ENCODE peak calls at places on chromosomes 1 and 21, in eight cellular contexts. One of them, this sample, is unnamed.
A peak's percentile ranks its signal among the peaks of the same experiment; 100 is the strongest.

GRCh38 chr1:205676597-205676996 is 3.7 kb downstream of the SLC45A3 start:
- DNase-seq in GM03348: no peak
- DNase-seq in NT2/D1: no peak
- DNase-seq in fibroblast of villous mesenchyme: no peak
- DNase-seq in stimulated activated CD8-positive, alpha-beta memory T cell treated with anti-CD3 and anti-CD28 coated beads, Interleukin-4, amount 100 ng/mL, for 4 hours: no peak
- DNase-seq in GM12891: no peak
- DNase-seq in astrocyte of the hippocampus: no peak
- DNase-seq in activated T-cell treated with anti-CD3 and anti-CD28 coated beads, Interleukin-2, amount 50 U/mL, for 1 hour: no peak
- DNase-seq in this sample: no peak

GRCh38 chr1:34984435-34985062 is 598 bp downstream of the TMEM35B start:
- DNase-seq in GM03348: peak; percentile 79
- DNase-seq in NT2/D1: no peak
- DNase-seq in fibroblast of villous mesenchyme: peak; percentile 46
- DNase-seq in stimulated activated CD8-positive, alpha-beta memory T cell treated with anti-CD3 and anti-CD28 coated beads, Interleukin-4, amount 100 ng/mL, for 4 hours: no peak
- DNase-seq in GM12891: no peak
- DNase-seq in astrocyte of the hippocampus: no peak
- DNase-seq in activated T-cell treated with anti-CD3 and anti-CD28 coated beads, Interleukin-2, amount 50 U/mL, for 1 hour: peak; percentile 25
- DNase-seq in this sample: no peak

GRCh38 chr1:99950486-99950885 is 19.3 kb upstream of the SLC35A3 start:
- DNase-seq in GM03348: no peak
- DNase-seq in NT2/D1: no peak
- DNase-seq in fibroblast of villous mesenchyme: no peak
- DNase-seq in stimulated activated CD8-positive, alpha-beta memory T cell treated with anti-CD3 and anti-CD28 coated beads, Interleukin-4, amount 100 ng/mL, for 4 hours: no peak
- DNase-seq in GM12891: no peak
- DNase-seq in astrocyte of the hippocampus: no peak
- DNase-seq in activated T-cell treated with anti-CD3 and anti-CD28 coated beads, Interleukin-2, amount 50 U/mL, for 1 hour: no peak
- DNase-seq in this sample: peak; percentile 5

GRCh38 chr21:45169001-45169400 is 94.6 kb downstream of the ADARB1 start:
- DNase-seq in GM03348: no peak
- DNase-seq in NT2/D1: no peak
- DNase-seq in fibroblast of villous mesenchyme: no peak
- DNase-seq in stimulated activated CD8-positive, alpha-beta memory T cell treated with anti-CD3 and anti-CD28 coated beads, Interleukin-4, amount 100 ng/mL, for 4 hours: no peak
- DNase-seq in GM12891: no peak
- DNase-seq in astrocyte of the hippocampus: no peak
- DNase-seq in activated T-cell treated with anti-CD3 and anti-CD28 coated beads, Interleukin-2, amount 50 U/mL, for 1 hour: no peak
- DNase-seq in this sample: no peak

GRCh38 chr21:43323244-43324005 is 103.5 kb downstream of the SIK1 start:
- DNase-seq in GM03348: no peak
- DNase-seq in NT2/D1: no peak
- DNase-seq in fibroblast of villous mesenchyme: no peak
- DNase-seq in stimulated activated CD8-positive, alpha-beta memory T cell treated with anti-CD3 and anti-CD28 coated beads, Interleukin-4, amount 100 ng/mL, for 4 hours: no peak
- DNase-seq in GM12891: no peak
- DNase-seq in astrocyte of the hippocampus: peak; percentile 76
- DNase-seq in activated T-cell treated with anti-CD3 and anti-CD28 coated beads, Interleukin-2, amount 50 U/mL, for 1 hour: no peak
- DNase-seq in this sample: no peak

GRCh38 chr1:47568763-47569162 is 130.9 kb downstream of the FOXD2 start:
- DNase-seq in GM03348: no peak
- DNase-seq in NT2/D1: no peak
- DNase-seq in fibroblast of villous mesenchyme: no peak
- DNase-seq in stimulated activated CD8-positive, alpha-beta memory T cell treated with anti-CD3 and anti-CD28 coated beads, Interleukin-4, amount 100 ng/mL, for 4 hours: no peak
- DNase-seq in GM12891: no peak
- DNase-seq in astrocyte of the hippocampus: no peak
- DNase-seq in activated T-cell treated with anti-CD3 and anti-CD28 coated beads, Interleukin-2, amount 50 U/mL, for 1 hour: no peak
- DNase-seq in this sample: no peak

GRCh38 chr1:153192697-153193096 is 10.5 kb upstream of the LELP1 start:
- DNase-seq in GM03348: no peak
- DNase-seq in NT2/D1: peak; percentile 67
- DNase-seq in fibroblast of villous mesenchyme: no peak
- DNase-seq in stimulated activated CD8-positive, alpha-beta memory T cell treated with anti-CD3 and anti-CD28 coated beads, Interleukin-4, amount 100 ng/mL, for 4 hours: no peak
- DNase-seq in GM12891: no peak
- DNase-seq in astrocyte of the hippocampus: peak; percentile 4
- DNase-seq in activated T-cell treated with anti-CD3 and anti-CD28 coated beads, Interleukin-2, amount 50 U/mL, for 1 hour: no peak
- DNase-seq in this sample: peak; percentile 88

GRCh38 chr1:12138196-12139183 is 28.3 kb upstream of the TNFRSF1B start:
- DNase-seq in GM03348: peak; percentile 30
- DNase-seq in NT2/D1: no peak
- DNase-seq in fibroblast of villous mesenchyme: peak; percentile 68
- DNase-seq in stimulated activated CD8-positive, alpha-beta memory T cell treated with anti-CD3 and anti-CD28 coated beads, Interleukin-4, amount 100 ng/mL, for 4 hours: no peak
- DNase-seq in GM12891: no peak
- DNase-seq in astrocyte of the hippocampus: no peak
- DNase-seq in activated T-cell treated with anti-CD3 and anti-CD28 coated beads, Interleukin-2, amount 50 U/mL, for 1 hour: no peak
- DNase-seq in this sample: no peak

GRCh38 chr21:44370027-44370735 is 16.8 kb downstream of the TRPM2 start:
- DNase-seq in GM03348: no peak
- DNase-seq in NT2/D1: no peak
- DNase-seq in fibroblast of villous mesenchyme: peak; percentile 50
- DNase-seq in stimulated activated CD8-positive, alpha-beta memory T cell treated with anti-CD3 and anti-CD28 coated beads, Interleukin-4, amount 100 ng/mL, for 4 hours: no peak
- DNase-seq in GM12891: no peak
- DNase-seq in astrocyte of the hippocampus: peak; percentile 53
- DNase-seq in activated T-cell treated with anti-CD3 and anti-CD28 coated beads, Interleukin-2, amount 50 U/mL, for 1 hour: no peak
- DNase-seq in this sample: peak; percentile 74

GRCh38 chr1:228400237-228400651 is 6.4 kb downstream of the TRIM11 start:
- DNase-seq in GM03348: no peak
- DNase-seq in NT2/D1: no peak
- DNase-seq in fibroblast of villous mesenchyme: no peak
- DNase-seq in stimulated activated CD8-positive, alpha-beta memory T cell treated with anti-CD3 and anti-CD28 coated beads, Interleukin-4, amount 100 ng/mL, for 4 hours: no peak
- DNase-seq in GM12891: no peak
- DNase-seq in astrocyte of the hippocampus: no peak
- DNase-seq in activated T-cell treated with anti-CD3 and anti-CD28 coated beads, Interleukin-2, amount 50 U/mL, for 1 hour: no peak
- DNase-seq in this sample: no peak

GRCh38 chr1:27618341-27619067 is 14.6 kb upstream of the AHDC1 start:
- DNase-seq in GM03348: no peak
- DNase-seq in NT2/D1: no peak
- DNase-seq in fibroblast of villous mesenchyme: no peak
- DNase-seq in stimulated activated CD8-positive, alpha-beta memory T cell treated with anti-CD3 and anti-CD28 coated beads, Interleukin-4, amount 100 ng/mL, for 4 hours: no peak
- DNase-seq in GM12891: no peak
- DNase-seq in astrocyte of the hippocampus: no peak
- DNase-seq in activated T-cell treated with anti-CD3 and anti-CD28 coated beads, Interleukin-2, amount 50 U/mL, for 1 hour: peak; percentile 49
- DNase-seq in this sample: no peak

GRCh38 chr1:216430744-216431143 is 7.5 kb upstream of the USH2A start:
- DNase-seq in GM03348: no peak
- DNase-seq in NT2/D1: no peak
- DNase-seq in fibroblast of villous mesenchyme: no peak
- DNase-seq in stimulated activated CD8-positive, alpha-beta memory T cell treated with anti-CD3 and anti-CD28 coated beads, Interleukin-4, amount 100 ng/mL, for 4 hours: no peak
- DNase-seq in GM12891: no peak
- DNase-seq in astrocyte of the hippocampus: no peak
- DNase-seq in activated T-cell treated with anti-CD3 and anti-CD28 coated beads, Interleukin-2, amount 50 U/mL, for 1 hour: no peak
- DNase-seq in this sample: no peak

GRCh38 chr1:197911172-197911856 is 5.9 kb upstream of the LHX9 start:
- DNase-seq in GM03348: peak; percentile 31
- DNase-seq in NT2/D1: no peak
- DNase-seq in fibroblast of villous mesenchyme: no peak
- DNase-seq in stimulated activated CD8-positive, alpha-beta memory T cell treated with anti-CD3 and anti-CD28 coated beads, Interleukin-4, amount 100 ng/mL, for 4 hours: no peak
- DNase-seq in GM12891: no peak
- DNase-seq in astrocyte of the hippocampus: no peak
- DNase-seq in activated T-cell treated with anti-CD3 and anti-CD28 coated beads, Interleukin-2, amount 50 U/mL, for 1 hour: peak; percentile 46
- DNase-seq in this sample: peak; percentile 75

This sample was measured in GM23338.